ENCODE peak calls at places on chromosome 15, in ten cellular contexts. One of them, this sample, is unnamed.

GRCh38 chr15:42728562-42728961 is 8.4 kb downstream of the CDAN1 start:
- DNase-seq in H7: no peak
- DNase-seq in CD8-positive, alpha-beta T cell: no peak
- DNase-seq in stimulated activated CD4-positive, alpha-beta T cell treated with anti-CD3 and anti-CD28 coated beads, TNF-alpha, amount 100 ng/mL, for 1 hour: no peak
- DNase-seq in dorsolateral prefrontal cortex: peak
- DNase-seq in GM06990: no peak
- DNase-seq in choroid plexus epithelial cell: no peak
- DNase-seq in GM23338: no peak
- DNase-seq in A549: no peak
- DNase-seq in activated gamma-delta T cell: no peak
- DNase-seq in this sample: peak

GRCh38 chr15:88238618-88239430 is 17.7 kb downstream of the NTRK3 start:
- DNase-seq in H7: no peak
- DNase-seq in CD8-positive, alpha-beta T cell: no peak
- DNase-seq in stimulated activated CD4-positive, alpha-beta T cell treated with anti-CD3 and anti-CD28 coated beads, TNF-alpha, amount 100 ng/mL, for 1 hour: no peak
- DNase-seq in dorsolateral prefrontal cortex: no peak
- DNase-seq in GM06990: no peak
- DNase-seq in choroid plexus epithelial cell: peak
- DNase-seq in GM23338: no peak
- DNase-seq in A549: no peak
- DNase-seq in activated gamma-delta T cell: no peak
- DNase-seq in this sample: no peak

GRCh38 chr15:70271422-70272088 is 173.8 kb upstream of the TLE3 start:
- DNase-seq in H7: peak
- DNase-seq in CD8-positive, alpha-beta T cell: no peak
- DNase-seq in stimulated activated CD4-positive, alpha-beta T cell treated with anti-CD3 and anti-CD28 coated beads, TNF-alpha, amount 100 ng/mL, for 1 hour: no peak
- DNase-seq in dorsolateral prefrontal cortex: no peak
- DNase-seq in GM06990: no peak
- DNase-seq in choroid plexus epithelial cell: peak
- DNase-seq in GM23338: no peak
- DNase-seq in A549: peak
- DNase-seq in activated gamma-delta T cell: no peak
- DNase-seq in this sample: no peak

GRCh38 chr15:69828181-69828828 is 269.4 kb downstream of the TLE3 start:
- DNase-seq in H7: no peak
- DNase-seq in CD8-positive, alpha-beta T cell: no peak
- DNase-seq in stimulated activated CD4-positive, alpha-beta T cell treated with anti-CD3 and anti-CD28 coated beads, TNF-alpha, amount 100 ng/mL, for 1 hour: no peak
- DNase-seq in dorsolateral prefrontal cortex: no peak
- DNase-seq in GM06990: no peak
- DNase-seq in choroid plexus epithelial cell: no peak
- DNase-seq in GM23338: no peak
- DNase-seq in A549: no peak
- DNase-seq in activated gamma-delta T cell: no peak
- DNase-seq in this sample: no peak

GRCh38 chr15:38547255-38547997 is 17.2 kb downstream of the RASGRP1 start:
- DNase-seq in H7: no peak
- DNase-seq in CD8-positive, alpha-beta T cell: no peak
- DNase-seq in stimulated activated CD4-positive, alpha-beta T cell treated with anti-CD3 and anti-CD28 coated beads, TNF-alpha, amount 100 ng/mL, for 1 hour: no peak
- DNase-seq in dorsolateral prefrontal cortex: no peak
- DNase-seq in GM06990: no peak
- DNase-seq in choroid plexus epithelial cell: peak
- DNase-seq in GM23338: no peak
- DNase-seq in A549: no peak
- DNase-seq in activated gamma-delta T cell: no peak
- DNase-seq in this sample: no peak

GRCh38 chr15:48553559-48553958 is 92.0 kb downstream of the FBN1 start:
- DNase-seq in H7: no peak
- DNase-seq in CD8-positive, alpha-beta T cell: no peak
- DNase-seq in stimulated activated CD4-positive, alpha-beta T cell treated with anti-CD3 and anti-CD28 coated beads, TNF-alpha, amount 100 ng/mL, for 1 hour: no peak
- DNase-seq in dorsolateral prefrontal cortex: no peak
- DNase-seq in GM06990: no peak
- DNase-seq in choroid plexus epithelial cell: peak
- DNase-seq in GM23338: no peak
- DNase-seq in A549: no peak
- DNase-seq in activated gamma-delta T cell: no peak
- DNase-seq in this sample: no peak

GRCh38 chr15:78055923-78056713 is 21.4 kb downstream of the TBC1D2B start:
- DNase-seq in H7: no peak
- DNase-seq in CD8-positive, alpha-beta T cell: no peak
- DNase-seq in stimulated activated CD4-positive, alpha-beta T cell treated with anti-CD3 and anti-CD28 coated beads, TNF-alpha, amount 100 ng/mL, for 1 hour: no peak
- DNase-seq in dorsolateral prefrontal cortex: no peak
- DNase-seq in GM06990: no peak
- DNase-seq in choroid plexus epithelial cell: no peak
- DNase-seq in GM23338: no peak
- DNase-seq in A549: no peak
- DNase-seq in activated gamma-delta T cell: no peak
- DNase-seq in this sample: no peak

GRCh38 chr15:35431281-35431680 is 114.7 kb downstream of the DPH6 start:
- DNase-seq in H7: no peak
- DNase-seq in CD8-positive, alpha-beta T cell: no peak
- DNase-seq in stimulated activated CD4-positive, alpha-beta T cell treated with anti-CD3 and anti-CD28 coated beads, TNF-alpha, amount 100 ng/mL, for 1 hour: no peak
- DNase-seq in dorsolateral prefrontal cortex: no peak
- DNase-seq in GM06990: no peak
- DNase-seq in choroid plexus epithelial cell: no peak
- DNase-seq in GM23338: no peak
- DNase-seq in A549: no peak
- DNase-seq in activated gamma-delta T cell: no peak
- DNase-seq in this sample: no peak

GRCh38 chr15:96544162-96544756 is 213.8 kb downstream of the NR2F2 start:
- DNase-seq in H7: no peak
- DNase-seq in CD8-positive, alpha-beta T cell: no peak
- DNase-seq in stimulated activated CD4-positive, alpha-beta T cell treated with anti-CD3 and anti-CD28 coated beads, TNF-alpha, amount 100 ng/mL, for 1 hour: no peak
- DNase-seq in dorsolateral prefrontal cortex: no peak
- DNase-seq in GM06990: no peak
- DNase-seq in choroid plexus epithelial cell: no peak
- DNase-seq in GM23338: peak
- DNase-seq in A549: no peak
- DNase-seq in activated gamma-delta T cell: no peak
- DNase-seq in this sample: no peak

GRCh38 chr15:63718590-63719035 is 115.1 kb downstream of the HERC1 start:
- DNase-seq in H7: no peak
- DNase-seq in CD8-positive, alpha-beta T cell: no peak
- DNase-seq in stimulated activated CD4-positive, alpha-beta T cell treated with anti-CD3 and anti-CD28 coated beads, TNF-alpha, amount 100 ng/mL, for 1 hour: no peak
- DNase-seq in dorsolateral prefrontal cortex: no peak
- DNase-seq in GM06990: no peak
- DNase-seq in choroid plexus epithelial cell: peak
- DNase-seq in GM23338: no peak
- DNase-seq in A549: no peak
- DNase-seq in activated gamma-delta T cell: no peak
- DNase-seq in this sample: no peak

GRCh38 chr15:96330450-96331140 is at the start of gene NR2F2:
- DNase-seq in H7: peak
- DNase-seq in CD8-positive, alpha-beta T cell: no peak
- DNase-seq in stimulated activated CD4-positive, alpha-beta T cell treated with anti-CD3 and anti-CD28 coated beads, TNF-alpha, amount 100 ng/mL, for 1 hour: no peak
- DNase-seq in dorsolateral prefrontal cortex: peak
- DNase-seq in GM06990: peak
- DNase-seq in choroid plexus epithelial cell: peak
- DNase-seq in GM23338: peak
- DNase-seq in A549: peak
- DNase-seq in activated gamma-delta T cell: peak
- DNase-seq in this sample: peak

GRCh38 chr15:67521770-67522568 is 1.0 kb downstream of the C15orf61 start:
- DNase-seq in H7: no peak
- DNase-seq in CD8-positive, alpha-beta T cell: no peak
- DNase-seq in stimulated activated CD4-positive, alpha-beta T cell treated with anti-CD3 and anti-CD28 coated beads, TNF-alpha, amount 100 ng/mL, for 1 hour: no peak
- DNase-seq in dorsolateral prefrontal cortex: no peak
- DNase-seq in GM06990: no peak
- DNase-seq in choroid plexus epithelial cell: peak
- DNase-seq in GM23338: no peak
- DNase-seq in A549: peak
- DNase-seq in activated gamma-delta T cell: no peak
- DNase-seq in this sample: no peak

GRCh38 chr15:70559223-70559823 is 204.0 kb downstream of the UACA start:
- DNase-seq in H7: no peak
- DNase-seq in CD8-positive, alpha-beta T cell: peak
- DNase-seq in stimulated activated CD4-positive, alpha-beta T cell treated with anti-CD3 and anti-CD28 coated beads, TNF-alpha, amount 100 ng/mL, for 1 hour: peak
- DNase-seq in dorsolateral prefrontal cortex: no peak
- DNase-seq in GM06990: no peak
- DNase-seq in choroid plexus epithelial cell: peak
- DNase-seq in GM23338: no peak
- DNase-seq in A549: no peak
- DNase-seq in activated gamma-delta T cell: no peak
- DNase-seq in this sample: no peak

GRCh38 chr15:58731756-58732535 is 17.6 kb downstream of the ADAM10 start:
- DNase-seq in H7: no peak
- DNase-seq in CD8-positive, alpha-beta T cell: no peak
- DNase-seq in stimulated activated CD4-positive, alpha-beta T cell treated with anti-CD3 and anti-CD28 coated beads, TNF-alpha, amount 100 ng/mL, for 1 hour: no peak
- DNase-seq in dorsolateral prefrontal cortex: no peak
- DNase-seq in GM06990: no peak
- DNase-seq in choroid plexus epithelial cell: peak
- DNase-seq in GM23338: no peak
- DNase-seq in A549: peak
- DNase-seq in activated gamma-delta T cell: no peak
- DNase-seq in this sample: no peak

GRCh38 chr15:101250931-101251829 is 668 bp downstream of the CHSY1 start:
- DNase-seq in H7: peak
- DNase-seq in CD8-positive, alpha-beta T cell: no peak
- DNase-seq in stimulated activated CD4-positive, alpha-beta T cell treated with anti-CD3 and anti-CD28 coated beads, TNF-alpha, amount 100 ng/mL, for 1 hour: no peak
- DNase-seq in dorsolateral prefrontal cortex: no peak
- DNase-seq in GM06990: peak
- DNase-seq in choroid plexus epithelial cell: peak
- DNase-seq in GM23338: peak
- DNase-seq in A549: peak
- DNase-seq in activated gamma-delta T cell: peak
- DNase-seq in this sample: no peak

GRCh38 chr15:42456971-42457370 is 34.0 kb downstream of the ZNF106 start:
- DNase-seq in H7: no peak
- DNase-seq in CD8-positive, alpha-beta T cell: no peak
- DNase-seq in stimulated activated CD4-positive, alpha-beta T cell treated with anti-CD3 and anti-CD28 coated beads, TNF-alpha, amount 100 ng/mL, for 1 hour: no peak
- DNase-seq in dorsolateral prefrontal cortex: no peak
- DNase-seq in GM06990: no peak
- DNase-seq in choroid plexus epithelial cell: peak
- DNase-seq in GM23338: no peak
- DNase-seq in A549: no peak
- DNase-seq in activated gamma-delta T cell: no peak
- DNase-seq in this sample: no peak

GRCh38 chr15:66027268-66027806 is 158.0 kb downstream of the RAB11A start:
- DNase-seq in H7: no peak
- DNase-seq in CD8-positive, alpha-beta T cell: no peak
- DNase-seq in stimulated activated CD4-positive, alpha-beta T cell treated with anti-CD3 and anti-CD28 coated beads, TNF-alpha, amount 100 ng/mL, for 1 hour: no peak
- DNase-seq in dorsolateral prefrontal cortex: no peak
- DNase-seq in GM06990: no peak
- DNase-seq in choroid plexus epithelial cell: no peak
- DNase-seq in GM23338: no peak
- DNase-seq in A549: peak
- DNase-seq in activated gamma-delta T cell: no peak
- DNase-seq in this sample: no peak

GRCh38 chr15:78654272-78654671 is 13.3 kb upstream of the CHRNB4 start:
- DNase-seq in H7: no peak
- DNase-seq in CD8-positive, alpha-beta T cell: no peak
- DNase-seq in stimulated activated CD4-positive, alpha-beta T cell treated with anti-CD3 and anti-CD28 coated beads, TNF-alpha, amount 100 ng/mL, for 1 hour: no peak
- DNase-seq in dorsolateral prefrontal cortex: no peak
- DNase-seq in GM06990: no peak
- DNase-seq in choroid plexus epithelial cell: no peak
- DNase-seq in GM23338: no peak
- DNase-seq in A549: no peak
- DNase-seq in activated gamma-delta T cell: no peak
- DNase-seq in this sample: no peak

GRCh38 chr15:67149859-67150824 is 84.7 kb downstream of the SMAD3 start:
- DNase-seq in H7: peak
- DNase-seq in CD8-positive, alpha-beta T cell: no peak
- DNase-seq in stimulated activated CD4-positive, alpha-beta T cell treated with anti-CD3 and anti-CD28 coated beads, TNF-alpha, amount 100 ng/mL, for 1 hour: no peak
- DNase-seq in dorsolateral prefrontal cortex: no peak
- DNase-seq in GM06990: no peak
- DNase-seq in choroid plexus epithelial cell: peak
- DNase-seq in GM23338: peak
- DNase-seq in A549: peak
- DNase-seq in activated gamma-delta T cell: no peak
- DNase-seq in this sample: no peak

GRCh38 chr15:33011976-33012375 is 182.5 kb downstream of the FMN1 start:
- DNase-seq in H7: no peak
- DNase-seq in CD8-positive, alpha-beta T cell: no peak
- DNase-seq in stimulated activated CD4-positive, alpha-beta T cell treated with anti-CD3 and anti-CD28 coated beads, TNF-alpha, amount 100 ng/mL, for 1 hour: no peak
- DNase-seq in dorsolateral prefrontal cortex: no peak
- DNase-seq in GM06990: no peak
- DNase-seq in choroid plexus epithelial cell: no peak
- DNase-seq in GM23338: no peak
- DNase-seq in A549: no peak
- DNase-seq in activated gamma-delta T cell: no peak
- DNase-seq in this sample: no peak

GRCh38 chr15:69704229-69704628 is 251.6 kb downstream of the RPLP1 start:
- DNase-seq in H7: no peak
- DNase-seq in CD8-positive, alpha-beta T cell: no peak
- DNase-seq in stimulated activated CD4-positive, alpha-beta T cell treated with anti-CD3 and anti-CD28 coated beads, TNF-alpha, amount 100 ng/mL, for 1 hour: no peak
- DNase-seq in dorsolateral prefrontal cortex: no peak
- DNase-seq in GM06990: no peak
- DNase-seq in choroid plexus epithelial cell: peak
- DNase-seq in GM23338: no peak
- DNase-seq in A549: no peak
- DNase-seq in activated gamma-delta T cell: no peak
- DNase-seq in this sample: no peak

GRCh38 chr15:80991446-80991845 is 1.8 kb upstream of the MESD start:
- DNase-seq in H7: no peak
- DNase-seq in CD8-positive, alpha-beta T cell: no peak
- DNase-seq in stimulated activated CD4-positive, alpha-beta T cell treated with anti-CD3 and anti-CD28 coated beads, TNF-alpha, amount 100 ng/mL, for 1 hour: no peak
- DNase-seq in dorsolateral prefrontal cortex: peak
- DNase-seq in GM06990: no peak
- DNase-seq in choroid plexus epithelial cell: peak
- DNase-seq in GM23338: no peak
- DNase-seq in A549: no peak
- DNase-seq in activated gamma-delta T cell: no peak
- DNase-seq in this sample: peak

GRCh38 chr15:75307778-75308390 is 25.2 kb downstream of the GOLGA6D start:
- DNase-seq in H7: peak
- DNase-seq in CD8-positive, alpha-beta T cell: no peak
- DNase-seq in stimulated activated CD4-positive, alpha-beta T cell treated with anti-CD3 and anti-CD28 coated beads, TNF-alpha, amount 100 ng/mL, for 1 hour: no peak
- DNase-seq in dorsolateral prefrontal cortex: no peak
- DNase-seq in GM06990: peak
- DNase-seq in choroid plexus epithelial cell: peak
- DNase-seq in GM23338: peak
- DNase-seq in A549: peak
- DNase-seq in activated gamma-delta T cell: no peak
- DNase-seq in this sample: no peak

GRCh38 chr15:85762756-85763127 is 32.0 kb downstream of the KLHL25 start:
- DNase-seq in H7: peak
- DNase-seq in CD8-positive, alpha-beta T cell: no peak
- DNase-seq in stimulated activated CD4-positive, alpha-beta T cell treated with anti-CD3 and anti-CD28 coated beads, TNF-alpha, amount 100 ng/mL, for 1 hour: no peak
- DNase-seq in dorsolateral prefrontal cortex: peak
- DNase-seq in GM06990: no peak
- DNase-seq in choroid plexus epithelial cell: no peak
- DNase-seq in GM23338: no peak
- DNase-seq in A549: no peak
- DNase-seq in activated gamma-delta T cell: no peak
- DNase-seq in this sample: no peak

GRCh38 chr15:65937476-65937875 is 68.2 kb downstream of the RAB11A start:
- DNase-seq in H7: no peak
- DNase-seq in CD8-positive, alpha-beta T cell: no peak
- DNase-seq in stimulated activated CD4-positive, alpha-beta T cell treated with anti-CD3 and anti-CD28 coated beads, TNF-alpha, amount 100 ng/mL, for 1 hour: no peak
- DNase-seq in dorsolateral prefrontal cortex: peak
- DNase-seq in GM06990: no peak
- DNase-seq in choroid plexus epithelial cell: no peak
- DNase-seq in GM23338: no peak
- DNase-seq in A549: no peak
- DNase-seq in activated gamma-delta T cell: no peak
- DNase-seq in this sample: peak

GRCh38 chr15:74415966-74416916 is 17.5 kb downstream of the SEMA7A start:
- DNase-seq in H7: no peak
- DNase-seq in CD8-positive, alpha-beta T cell: no peak
- DNase-seq in stimulated activated CD4-positive, alpha-beta T cell treated with anti-CD3 and anti-CD28 coated beads, TNF-alpha, amount 100 ng/mL, for 1 hour: no peak
- DNase-seq in dorsolateral prefrontal cortex: no peak
- DNase-seq in GM06990: no peak
- DNase-seq in choroid plexus epithelial cell: no peak
- DNase-seq in GM23338: no peak
- DNase-seq in A549: no peak
- DNase-seq in activated gamma-delta T cell: no peak
- DNase-seq in this sample: no peak

GRCh38 chr15:34584996-34585395 is 1.5 kb upstream of the GOLGA8B start:
- DNase-seq in H7: no peak
- DNase-seq in CD8-positive, alpha-beta T cell: no peak
- DNase-seq in stimulated activated CD4-positive, alpha-beta T cell treated with anti-CD3 and anti-CD28 coated beads, TNF-alpha, amount 100 ng/mL, for 1 hour: no peak
- DNase-seq in dorsolateral prefrontal cortex: no peak
- DNase-seq in GM06990: no peak
- DNase-seq in choroid plexus epithelial cell: no peak
- DNase-seq in GM23338: no peak
- DNase-seq in A549: no peak
- DNase-seq in activated gamma-delta T cell: no peak
- DNase-seq in this sample: no peak

GRCh38 chr15:40421246-40422157 is 15.9 kb downstream of the IVD start:
- DNase-seq in H7: peak
- DNase-seq in CD8-positive, alpha-beta T cell: peak
- DNase-seq in stimulated activated CD4-positive, alpha-beta T cell treated with anti-CD3 and anti-CD28 coated beads, TNF-alpha, amount 100 ng/mL, for 1 hour: peak
- DNase-seq in dorsolateral prefrontal cortex: peak
- DNase-seq in GM06990: peak
- DNase-seq in choroid plexus epithelial cell: peak
- DNase-seq in GM23338: peak
- DNase-seq in A549: peak
- DNase-seq in activated gamma-delta T cell: peak
- DNase-seq in this sample: peak